ENCODE peak calls at places on chromosomes 13 and 19, in ten cellular contexts. O is A549, J is heart left ventricle, Q is stomach, H is IMR-90, V is uterus, F is Peyer's patch, N is thyroid gland, I is spleen, G is GM12878. L is an unnamed sample.

GRCh38 chr19:51777570-51778460 is 16.8 kb downstream of the FPR2 start:
- DNase-seq in O (peak), J (peak), Q (peak), H (peak), V (peak), F (no peak), N (peak), I (peak), G (no peak), L (peak)

GRCh38 chr19:31449379-31449778 is 100.1 kb upstream of the TSHZ3 start:
- DNase-seq in O (no peak), J (no peak), Q (no peak), H (no peak), V (no peak), F (no peak), N (no peak), I (no peak), G (no peak), L (no peak)

GRCh38 chr19:1576242-1577089 is 8.3 kb upstream of the MEX3D start:
- DNase-seq in O (no peak), J (no peak), Q (no peak), H (no peak), V (no peak), F (no peak), N (no peak), I (no peak), G (no peak), L (no peak)

GRCh38 chr19:3969435-3970312 is 1.2 kb downstream of the DAPK3 start:
- DNase-seq in O (peak), J (peak), Q (peak), H (peak), V (peak), F (no peak), N (no peak), I (no peak), G (no peak), L (peak)

GRCh38 chr19:43818500-43818899 is 8.6 kb upstream of the ZNF283 start:
- DNase-seq in O (no peak), J (no peak), Q (no peak), H (no peak), V (no peak), F (no peak), N (no peak), I (no peak), G (no peak), L (no peak)

GRCh38 chr19:29858000-29858596 is 46.3 kb downstream of the CCNE1 start:
- DNase-seq in O (peak), J (no peak), Q (peak), H (no peak), V (no peak), F (no peak), N (peak), I (no peak), G (no peak), L (no peak)

GRCh38 chr19:11010041-11010440 is 49.2 kb downstream of the SMARCA4 start:
- DNase-seq in O (no peak), J (no peak), Q (no peak), H (no peak), V (no peak), F (no peak), N (no peak), I (no peak), G (no peak), L (no peak)

GRCh38 chr13:90315061-90315460 is 1032.4 kb upstream of the MIR17HG start:
- DNase-seq in O (no peak), J (no peak), Q (no peak), H (no peak), V (no peak), F (no peak), N (no peak), I (no peak), G (no peak), L (no peak)

GRCh38 chr19:29878973-29879654 is 62.9 kb upstream of the URI1 start:
- DNase-seq in O (peak), J (no peak), Q (no peak), H (peak), V (no peak), F (no peak), N (peak), I (peak), G (no peak), L (peak)

GRCh38 chr13:32390484-32390883 is 37.4 kb downstream of the N4BP2L1 start:
- DNase-seq in O (no peak), J (no peak), Q (no peak), H (no peak), V (no peak), F (no peak), N (no peak), I (no peak), G (no peak), L (no peak)

GRCh38 chr13:77751513-77752456 is 54.3 kb downstream of the SLAIN1 start:
- DNase-seq in O (peak), J (peak), Q (no peak), H (peak), V (peak), F (no peak), N (peak), I (no peak), G (peak), L (peak)

GRCh38 chr13:95605426-95606125 is 38.9 kb downstream of the DZIP1 start:
- DNase-seq in O (no peak), J (no peak), Q (no peak), H (no peak), V (no peak), F (no peak), N (peak), I (no peak), G (no peak), L (no peak)

GRCh38 chr19:42201489-42202289 is 15.8 kb downstream of the DEDD2 start:
- DNase-seq in O (no peak), J (peak), Q (peak), H (no peak), V (no peak), F (peak), N (no peak), I (peak), G (peak), L (no peak)

DNA sequence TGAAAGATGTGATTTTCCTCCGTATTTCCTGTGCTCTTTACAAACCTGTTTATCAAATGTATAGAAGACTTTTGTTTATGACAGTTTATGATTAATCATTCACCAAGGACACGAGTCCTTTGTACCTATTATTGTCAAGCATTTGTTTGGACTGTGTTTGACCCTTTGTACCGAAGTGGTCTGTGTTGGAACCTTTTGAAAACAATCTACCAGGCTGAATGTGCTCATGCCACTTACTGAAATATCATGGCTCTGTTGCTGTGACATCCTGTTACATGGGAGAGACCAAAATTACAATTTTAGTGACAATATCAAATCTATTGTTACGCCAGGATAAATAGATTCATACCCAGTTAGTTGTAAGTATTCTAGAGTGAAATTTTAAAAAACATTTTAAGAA is 193.6 kb downstream of the IRS2 start:
- DNase-seq in O (no peak), J (no peak), Q (no peak), H (no peak), V (no peak), F (no peak), N (no peak), I (no peak), G (no peak), L (no peak)
- TF ChIP-seq POLR2A in O (no peak), J (no peak), Q (no peak), H (no peak), V (no peak), F (no peak), N (no peak), I (no peak), G (no peak), L (no peak)

GRCh38 chr19:45527731-45528130 is 20.5 kb downstream of the VASP start:
- DNase-seq in O (no peak), J (no peak), Q (no peak), H (no peak), V (no peak), F (no peak), N (no peak), I (no peak), G (no peak), L (no peak)

GRCh38 chr19:45531349-45531748 is 24.1 kb downstream of the VASP start:
- DNase-seq in O (no peak), J (no peak), Q (no peak), H (no peak), V (no peak), F (no peak), N (no peak), I (no peak), G (no peak), L (no peak)

GRCh38 chr19:45526971-45527370 is 19.7 kb downstream of the VASP start:
- DNase-seq in O (no peak), J (no peak), Q (no peak), H (no peak), V (no peak), F (no peak), N (no peak), I (no peak), G (no peak), L (no peak)

GRCh38 chr19:45528149-45528743 is 21.0 kb downstream of the VASP start:
- DNase-seq in O (peak), J (no peak), Q (no peak), H (peak), V (no peak), F (no peak), N (peak), I (no peak), G (no peak), L (no peak)

GRCh38 chr19:45528744-45529453 is 21.6 kb downstream of the VASP start:
- DNase-seq in O (peak), J (no peak), Q (peak), H (no peak), V (no peak), F (no peak), N (peak), I (no peak), G (no peak), L (no peak)
- TF ChIP-seq POLR2A in O (no peak), J (no peak), Q (no peak), H (no peak), V (no peak), F (no peak), N (no peak), I (no peak), G (peak), L (no peak)

GRCh38 chr19:57434386-57435061 is 601 bp upstream of the ZNF749 start:
- DNase-seq in O (no peak), J (no peak), Q (no peak), H (no peak), V (no peak), F (no peak), N (no peak), I (no peak), G (no peak), L (no peak)

GRCh38 chr19:57437931-57438330 is 2.8 kb downstream of the ZNF749 start:
- DNase-seq in O (no peak), J (no peak), Q (no peak), H (peak), V (no peak), F (no peak), N (no peak), I (no peak), G (no peak), L (no peak)

GRCh38 chr19:57438925-57439324 is 3.8 kb downstream of the ZNF749 start:
- DNase-seq in O (no peak), J (no peak), Q (no peak), H (no peak), V (no peak), F (no peak), N (no peak), I (no peak), G (no peak), L (no peak)

GRCh38 chr19:57436392-57436791 is 1.3 kb downstream of the ZNF749 start:
- DNase-seq in O (no peak), J (no peak), Q (no peak), H (no peak), V (no peak), F (no peak), N (no peak), I (no peak), G (no peak), L (no peak)

DNA sequence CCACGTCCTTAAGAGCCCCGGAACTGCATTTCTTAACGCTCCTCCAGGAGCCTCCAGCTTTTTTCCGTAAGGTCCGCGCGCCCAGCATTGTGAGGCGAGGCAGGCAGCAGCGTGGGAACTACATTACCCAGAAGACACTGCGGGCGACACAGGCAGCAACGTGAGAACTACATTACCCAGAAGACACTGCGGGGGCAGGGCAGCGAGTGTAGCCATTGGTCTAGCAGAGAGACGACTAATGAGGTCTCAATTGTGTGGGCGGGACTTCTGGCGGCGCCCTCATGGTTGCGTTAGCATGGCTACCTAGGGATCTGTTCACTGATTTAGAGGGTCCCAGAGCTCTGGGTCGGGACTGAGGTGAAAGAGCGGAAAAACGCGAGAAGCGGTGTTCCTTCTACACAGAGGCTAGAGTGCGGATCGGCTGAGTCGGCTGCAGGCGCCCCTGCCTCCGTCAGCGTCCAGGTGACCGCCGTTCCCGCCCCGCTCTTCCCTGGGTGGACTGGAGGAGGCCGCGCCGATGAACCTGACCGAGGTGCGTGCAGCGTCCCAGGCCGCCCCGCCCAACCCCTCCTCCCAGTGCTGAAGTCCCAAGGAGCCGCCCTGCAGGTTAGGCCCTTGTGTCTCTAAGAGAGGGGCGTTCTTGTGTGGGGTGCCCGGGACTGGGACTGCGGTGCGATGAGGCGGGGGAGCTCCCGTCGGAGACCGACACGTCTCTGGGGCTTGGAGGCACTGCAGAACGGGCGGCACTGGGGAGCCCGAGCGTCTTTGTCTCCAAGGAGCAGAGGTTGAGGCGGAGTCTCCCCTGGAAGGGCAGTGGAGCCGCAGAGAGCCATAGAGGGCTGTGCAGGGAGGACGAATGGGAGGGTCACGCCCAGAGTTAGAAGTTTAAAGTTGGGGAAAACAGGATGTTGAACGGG is at the start of gene ZNF749:
- DNase-seq in O (peak), J (peak), Q (peak), H (peak), V (peak), F (peak), N (peak), I (peak), G (peak), L (peak)
- TF ChIP-seq POLR2A in O (peak), J (no peak), Q (no peak), H (peak), V (no peak), F (peak), N (no peak), I (no peak), G (peak), L (peak)

DNA sequence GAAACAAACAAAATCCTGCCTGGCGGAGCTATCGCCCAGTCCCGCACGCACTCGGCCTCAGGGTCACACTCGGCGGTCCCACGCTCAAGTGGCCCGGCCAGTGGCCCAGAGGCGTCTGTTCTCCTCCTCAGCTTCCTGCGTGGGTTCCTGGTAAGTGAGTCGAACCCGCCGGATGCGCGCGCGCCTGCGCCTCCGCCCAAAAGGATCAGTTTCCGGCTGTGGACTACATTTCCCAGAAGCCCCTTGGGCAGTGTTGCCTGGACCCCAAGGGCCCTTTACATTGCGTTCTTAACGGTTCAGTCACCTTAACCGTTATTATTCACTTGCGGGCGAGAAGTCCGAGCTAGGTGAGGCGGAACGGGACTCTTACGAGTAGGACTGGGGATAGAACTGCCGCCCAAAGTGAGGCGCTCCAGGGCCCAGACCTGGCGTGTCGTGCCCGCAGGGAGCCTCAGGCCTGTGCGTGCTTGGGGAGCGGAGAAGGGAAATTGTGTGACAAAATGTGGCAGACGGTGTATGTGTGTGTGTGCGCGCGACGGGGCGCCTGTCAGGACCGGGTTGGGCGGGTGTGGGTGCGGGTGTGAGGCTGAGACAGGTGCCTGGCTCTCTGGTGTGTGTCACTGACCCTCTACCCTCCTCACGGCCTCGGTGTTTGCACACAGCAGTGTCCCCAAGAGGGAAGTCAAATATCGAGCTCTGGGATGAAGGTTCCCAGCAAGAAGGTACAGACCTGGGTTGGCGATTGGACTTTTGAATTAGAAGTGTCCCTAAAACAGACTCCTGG is at the start of gene ZNF546:
- DNase-seq in O (peak), J (peak), Q (peak), H (peak), V (peak), F (peak), N (peak), I (peak), G (peak), L (peak)
- TF ChIP-seq POLR2A in O (peak), J (peak), Q (no peak), H (peak), V (peak), F (peak), N (no peak), I (peak), G (peak), L (peak)

GRCh38 chr19:55640577-55641375 is at the start of gene ZNF580:
- DNase-seq in O (peak), J (peak), Q (peak), H (peak), V (no peak), F (peak), N (peak), I (peak), G (no peak), L (peak)

GRCh38 chr19:55640043-55640576 is 692 bp upstream of the ZNF580 start:
- DNase-seq in O (peak), J (peak), Q (peak), H (peak), V (no peak), F (peak), N (peak), I (peak), G (no peak), L (no peak)

GRCh38 chr19:55642153-55643002 is 1.1 kb upstream of the ZNF581 start:
- DNase-seq in O (no peak), J (no peak), Q (peak), H (no peak), V (no peak), F (peak), N (peak), I (peak), G (no peak), L (peak)

GRCh38 chr19:55643003-55643732 is at the start of gene ZNF581:
- DNase-seq in O (peak), J (peak), Q (peak), H (peak), V (peak), F (peak), N (peak), I (peak), G (peak), L (peak)

GRCh38 chr19:55641376-55642152 is 762 bp downstream of the ZNF580 start:
- DNase-seq in O (peak), J (no peak), Q (no peak), H (peak), V (no peak), F (peak), N (no peak), I (no peak), G (no peak), L (peak)
- TF ChIP-seq POLR2A in O (peak), J (no peak), Q (no peak), H (no peak), V (no peak), F (no peak), N (no peak), I (no peak), G (no peak), L (peak)

DNA sequence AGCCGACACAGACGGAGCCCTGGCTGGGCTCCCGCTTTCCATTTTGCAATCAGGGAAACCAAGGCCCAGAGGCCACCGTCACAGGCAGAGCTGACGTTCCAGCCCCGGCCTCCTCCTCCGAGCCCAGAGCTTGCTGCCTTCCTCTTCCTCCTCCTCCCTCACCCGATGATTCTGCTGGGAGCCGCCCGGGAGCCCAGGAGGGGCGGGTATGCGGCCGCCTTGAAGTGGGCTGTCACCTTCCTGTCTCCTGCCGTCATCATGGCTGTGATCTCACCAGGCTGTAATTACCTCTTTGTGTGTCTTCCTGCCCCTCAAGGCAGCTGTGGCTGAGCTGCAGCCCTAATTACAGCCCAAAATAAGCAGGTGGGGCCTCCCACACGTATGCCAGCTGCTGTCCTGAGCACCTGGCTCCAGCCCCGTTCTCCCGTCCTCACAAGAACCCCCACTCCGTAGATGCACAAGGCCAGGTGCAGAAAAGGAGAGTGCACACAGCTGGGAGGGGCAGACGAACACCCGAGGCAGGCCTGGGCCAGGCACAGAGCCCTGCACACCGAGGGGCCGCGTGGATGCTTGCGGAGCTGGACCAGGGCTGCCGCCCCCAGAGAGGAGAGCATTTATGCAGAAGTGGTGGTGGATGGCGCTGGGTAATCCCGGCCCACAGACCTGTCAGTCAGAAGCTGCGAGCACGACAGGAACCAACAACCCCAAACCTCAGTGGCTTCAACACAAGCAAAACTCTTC is 4.0 kb downstream of the TPGS1 start:
- DNase-seq in O (no peak), J (peak), Q (peak), H (peak), V (no peak), F (peak), N (no peak), I (peak), G (no peak), L (no peak)
- TF ChIP-seq POLR2A in O (no peak), J (no peak), Q (no peak), H (no peak), V (no peak), F (no peak), N (no peak), I (no peak), G (peak), L (no peak)

L was measured in H54.